ENCODE peak calls at places on chromosomes 2 and 18, in five cellular contexts. T is right atrium auricular region, G is psoas muscle, X is IMR-90, D is sigmoid colon. H is an unnamed sample.

GRCh38 chr2:234953116-234954031 is 1.6 kb downstream of the SH3BP4 start:
- DNase-seq in G (no peak), T (no peak), D (peak; percentile 53), X (no peak), H (no peak)

GRCh38 chr18:57422313-57422872 is 12.8 kb upstream of the ONECUT2 start:
- DNase-seq in T (no peak), D (no peak), X (no peak), G (no peak), H (no peak)

GRCh38 chr2:14567561-14567960 is 65.0 kb upstream of the LRATD1 start:
- DNase-seq in T (no peak), D (no peak), X (peak; percentile 27), G (no peak), H (no peak)

GRCh38 chr2:218605438-218605837 is 2.3 kb upstream of the PLCD4 start:
- DNase-seq in T (no peak), X (peak; percentile 78), D (no peak), G (peak; percentile 71), H (peak; percentile 86)

GRCh38 chr2:169462896-169463695 is 16.2 kb upstream of the BBS5 start:
- DNase-seq in X (peak; percentile 89), G (no peak), T (no peak), D (no peak), H (peak; percentile 46)

GRCh38 chr18:22047485-22047884 is 121.9 kb upstream of the GATA6 start:
- DNase-seq in T (no peak), D (no peak), X (no peak), G (no peak), H (no peak)

GRCh38 chr2:3483227-3483985 is 35.9 kb downstream of the ADI1 start:
- DNase-seq in T (no peak), G (peak; percentile 80), X (peak; percentile 58), D (peak; percentile 79), H (no peak)

GRCh38 chr2:23662466-23662865 is 264.5 kb downstream of the ATAD2B start:
- DNase-seq in D (no peak), T (no peak), G (no peak), X (no peak), H (no peak)

GRCh38 chr2:12675352-12675795 is 41.4 kb upstream of the TRIB2 start:
- DNase-seq in G (no peak), X (peak; percentile 53), D (no peak), T (no peak), H (no peak)

GRCh38 chr2:235330775-235331438 is 162.9 kb upstream of the AGAP1 start:
- DNase-seq in X (peak; percentile 94), T (no peak), G (no peak), D (no peak), H (peak; percentile 66)

GRCh38 chr2:121400206-121400605 is 115.2 kb upstream of the TFCP2L1 start:
- DNase-seq in G (no peak), X (peak; percentile 85), D (no peak), T (no peak), H (no peak)

GRCh38 chr2:180040146-180040925 is 33.2 kb upstream of the CWC22 start:
- DNase-seq in D (no peak), X (peak; percentile 97), G (no peak), T (no peak), H (no peak)

GRCh38 chr2:240501531-240501991 is 56.2 kb downstream of the ANKMY1 start:
- DNase-seq in G (no peak), X (no peak), D (no peak), T (peak; percentile 28), H (no peak)

GRCh38 chr2:204545861-204546773 is 842 bp downstream of the PARD3B start:
- DNase-seq in D (peak; percentile 68), G (no peak), X (no peak), T (no peak), H (peak; percentile 10)

GRCh38 chr2:42128731-42129486 is 40.2 kb upstream of the EML4 start:
- DNase-seq in X (peak; percentile 80), G (no peak), T (no peak), D (no peak), H (peak; percentile 80)

GRCh38 chr18:36354989-36355388 is 57.5 kb downstream of the FHOD3 start:
- DNase-seq in T (no peak), X (peak; percentile 81), G (no peak), D (no peak), H (no peak)

GRCh38 chr2:156841321-156841720 is 405.1 kb downstream of the GPD2 start:
- DNase-seq in X (peak; percentile 8), T (no peak), D (no peak), G (no peak), H (no peak)

GRCh38 chr18:56789004-56789888 is 138.1 kb downstream of the WDR7 start:
- DNase-seq in X (peak; percentile 13), D (no peak), T (peak; percentile 58), G (peak; percentile 30), H (peak; percentile 59)

GRCh38 chr18:74497778-74498177 is 1.6 kb downstream of the CNDP2 start:
- DNase-seq in X (no peak), T (no peak), D (no peak), G (no peak), H (no peak)

GRCh38 chr2:174729797-174730529 is 34.3 kb downstream of the CHRNA1 start:
- DNase-seq in X (peak; percentile 10), T (no peak), D (no peak), G (no peak), H (no peak)

GRCh38 chr2:148814853-148815419 is 60.1 kb upstream of the KIF5C start:
- DNase-seq in X (peak; percentile 29), G (no peak), D (no peak), T (no peak), H (no peak)

GRCh38 chr2:86036790-86037138 is 68.9 kb downstream of the POLR1A start:
- DNase-seq in D (no peak), X (no peak), T (no peak), G (no peak), H (no peak)

GRCh38 chr18:2513616-2514015 is 57.7 kb downstream of the METTL4 start:
- DNase-seq in G (no peak), T (no peak), D (no peak), X (peak; percentile 21), H (peak; percentile 9)

GRCh38 chr2:226756131-226756530 is 43.5 kb downstream of the IRS1 start:
- DNase-seq in D (no peak), G (no peak), T (no peak), X (peak; percentile 94), H (no peak)

GRCh38 chr2:207408086-207408794 is 121.5 kb upstream of the CREB1 start:
- DNase-seq in D (no peak), X (no peak), T (no peak), G (no peak), H (peak; percentile 11)

GRCh38 chr2:181178823-181179412 is 198.5 kb downstream of the UBE2E3 start:
- DNase-seq in G (no peak), X (no peak), T (no peak), D (no peak), H (peak; percentile 24)

GRCh38 chr2:192675640-192676039 is 480.9 kb upstream of the TMEFF2 start:
- DNase-seq in X (no peak), G (no peak), T (no peak), D (no peak), H (no peak)

GRCh38 chr18:26089247-26090129 is 925 bp downstream of the SS18 start:
- DNase-seq in D (no peak), T (no peak), G (no peak), X (peak; percentile 49), H (peak; percentile 2)

GRCh38 chr2:71832388-71832787 is 315.3 kb downstream of the CYP26B1 start:
- DNase-seq in D (no peak), G (no peak), X (no peak), T (peak; percentile 38), H (no peak)

GRCh38 chr2:239163306-239164070 is 237.3 kb downstream of the HDAC4 start:
- DNase-seq in G (peak; percentile 51), X (no peak), D (peak; percentile 62), T (no peak), H (no peak)

GRCh38 chr2:239165206-239165831 is 235.5 kb downstream of the HDAC4 start:
- DNase-seq in G (peak; percentile 48), D (peak; percentile 62), X (no peak), T (no peak), H (no peak)

GRCh38 chr2:239166201-239166834 is 234.5 kb downstream of the HDAC4 start:
- DNase-seq in G (peak; percentile 42), T (no peak), D (peak; percentile 50), X (peak; percentile 1), H (no peak)

GRCh38 chr2:239162141-239162821 is 238.5 kb downstream of the HDAC4 start:
- DNase-seq in T (no peak), X (no peak), D (peak; percentile 61), G (peak; percentile 46), H (no peak)

DNA sequence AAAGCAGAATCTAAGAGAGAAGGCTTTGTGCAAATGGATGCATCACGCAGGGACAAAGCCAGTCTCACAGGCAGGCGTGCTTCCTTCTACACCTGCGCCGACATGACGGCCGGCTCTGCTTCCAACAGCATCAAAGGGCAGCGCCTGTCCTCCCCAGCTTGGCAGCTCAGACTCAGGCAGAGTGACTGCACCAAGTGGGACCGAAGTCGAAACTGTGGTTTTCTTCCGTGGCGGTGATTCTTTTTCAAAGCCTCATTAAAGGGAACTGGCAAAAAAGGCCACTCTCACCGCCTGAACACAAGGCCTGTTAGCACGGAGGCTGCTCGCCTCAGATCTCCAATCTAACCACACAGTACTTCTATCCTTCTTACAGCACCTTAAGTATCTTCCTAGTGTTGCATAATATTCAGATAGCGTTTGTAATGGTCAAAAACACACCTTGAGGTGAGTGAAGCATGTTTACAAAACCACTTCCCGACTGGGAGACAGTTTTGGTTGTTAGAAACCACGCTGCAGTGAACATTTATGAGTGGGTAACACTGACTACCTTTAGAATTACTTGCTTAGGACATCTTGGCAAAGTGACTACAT is 236.4 kb downstream of the HDAC4 start:
- DNase-seq in G (peak; percentile 42), D (peak; percentile 47), T (no peak), X (no peak), H (no peak)
- H3K27ac ChIP-seq in G (no peak overlapping the region), D (no peak overlapping the region), T (no peak overlapping the region), X (no peak overlapping the region), H (no peak overlapping the region)

GRCh38 chr2:84840306-84840705 is 40.6 kb downstream of the TRABD2A start:
- DNase-seq in X (peak; percentile 35), G (no peak), D (no peak), T (no peak), H (no peak)
- H3K4me3 ChIP-seq in X (no peak overlapping the region), G (no peak overlapping the region), D (no peak overlapping the region), T (no peak overlapping the region), H (no peak overlapping the region)

DNA sequence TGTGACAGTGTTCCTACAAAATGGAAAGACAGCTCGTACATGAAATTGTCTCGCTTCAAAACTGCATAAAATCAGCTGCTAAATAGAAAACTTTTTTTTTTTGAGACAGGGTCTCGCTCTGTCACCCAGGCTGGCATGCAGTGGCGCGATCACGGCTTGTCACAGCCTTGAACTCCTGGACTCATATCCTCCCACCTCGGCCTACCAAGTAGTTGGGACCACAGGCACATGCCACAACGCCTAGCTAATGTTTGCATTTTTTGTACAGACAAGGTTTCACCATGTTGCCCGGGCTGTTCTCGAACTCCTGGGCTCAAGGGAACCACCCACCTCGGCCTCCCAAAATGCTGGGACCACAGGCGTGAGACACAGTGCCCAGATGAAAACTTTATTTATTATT is 3.2 kb downstream of the TXNL4A start:
- DNase-seq in X (no peak), T (no peak), D (no peak), G (no peak), H (no peak)
- H3K4me1 ChIP-seq in X (peaks cover 14% of the 10 kb centered on the region), T (no peaks in the 10 kb centered on the region), D (peaks cover 32% of the 10 kb centered on the region), G (peaks cover 30% of the 10 kb centered on the region), H (no peaks in the 10 kb centered on the region)

DNA sequence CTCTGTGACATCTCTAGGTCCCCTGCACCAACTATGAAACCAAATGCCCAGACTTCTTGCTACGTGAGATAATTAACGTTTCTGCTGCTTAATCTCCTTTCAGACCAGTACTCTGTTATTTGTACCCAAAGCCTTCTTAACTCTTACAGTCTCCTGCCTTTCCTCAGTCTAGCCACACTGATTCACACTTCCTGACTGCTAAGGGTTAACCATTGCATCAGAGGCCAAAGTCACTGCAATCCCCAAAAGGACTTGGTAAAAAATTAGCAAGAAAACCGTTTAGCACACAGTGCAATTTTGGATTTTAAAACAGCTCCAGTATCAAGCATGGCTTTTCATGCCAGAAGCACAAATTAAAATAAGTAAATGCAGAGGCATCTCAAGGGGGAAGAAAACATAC is 98.0 kb downstream of the STK39 start:
- DNase-seq in G (no peak), T (no peak), D (no peak), X (peak; percentile 24), H (no peak)
- H3K27ac ChIP-seq in G (no peak overlapping the region), T (no peak overlapping the region), D (no peak overlapping the region), X (no peak overlapping the region), H (no peak overlapping the region)

H was measured in SJCRH30.